ENCODE peak calls at places on chromosomes 5 and 9, in nine cellular contexts. S is sigmoid colon, H is mammary epithelial cell, J is GM12865, D is fibroblast of pulmonary artery, A is Caco-2, U is dorsolateral prefrontal cortex, F is GM23338, I is heart right ventricle. G is an unnamed sample.

GRCh38 chr5:3301316-3301715 is 294.3 kb upstream of the IRX1 start:
- DNase-seq in I (no peak), H (no peak), A (no peak), F (no peak), D (no peak), U (no peak), J (no peak), S (no peak), G (no peak)

GRCh38 chr9:125878241-125878640 is 131.1 kb downstream of the PBX3 start:
- DNase-seq in U (no peak), A (no peak), S (no peak), J (no peak), H (no peak), F (peak; percentile 28), D (peak; percentile 61), I (no peak), G (no peak)

GRCh38 chr5:68898961-68899471 is 194.8 kb upstream of the SLC30A5 start:
- DNase-seq in S (no peak), J (no peak), U (peak; percentile 31), F (peak; percentile 51), A (no peak), D (peak; percentile 65), H (peak; percentile 94), I (no peak), G (no peak)

GRCh38 chr5:174790906-174791305 is 66.5 kb downstream of the MSX2 start:
- DNase-seq in H (no peak), A (no peak), U (no peak), J (no peak), F (no peak), I (no peak), D (no peak), S (no peak), G (no peak)

GRCh38 chr9:21904776-21905175 is 89.4 kb downstream of the CDKN2A start:
- DNase-seq in F (peak; percentile 78), D (no peak), U (no peak), S (no peak), A (no peak), I (no peak), J (no peak), H (no peak), G (no peak)

GRCh38 chr5:177981296-177982071 is 14.6 kb downstream of the PROP1 start:
- DNase-seq in A (no peak), F (no peak), H (no peak), D (no peak), S (no peak), U (no peak), I (no peak), J (no peak), G (no peak)

GRCh38 chr9:110125763-110126351 is 82.1 kb downstream of the C9orf152 start:
- DNase-seq in H (no peak), A (no peak), S (no peak), F (no peak), I (no peak), J (no peak), U (no peak), D (no peak), G (no peak)

GRCh38 chr9:112325127-112325526 is 8.3 kb downstream of the PTBP3 start:
- DNase-seq in D (no peak), A (no peak), S (no peak), F (peak; percentile 74), H (no peak), U (no peak), I (no peak), J (no peak), G (no peak)

GRCh38 chr5:98308231-98308630 is 465.2 kb upstream of the RGMB start:
- DNase-seq in J (no peak), U (no peak), D (peak; percentile 23), A (no peak), I (no peak), S (no peak), F (no peak), H (no peak), G (no peak)

GRCh38 chr5:134824681-134825080 is 21.1 kb upstream of the C5orf24 start:
- DNase-seq in I (no peak), F (no peak), J (no peak), A (no peak), D (no peak), H (no peak), S (no peak), U (no peak), G (no peak)

GRCh38 chr5:19950897-19951296 is 37.1 kb downstream of the CDH18 start:
- DNase-seq in D (peak; percentile 11), U (no peak), H (no peak), A (no peak), S (no peak), F (no peak), I (no peak), J (no peak), G (no peak)

GRCh38 chr9:92406506-92406905 is 2.1 kb upstream of the OGN start:
- DNase-seq in S (peak; percentile 69), A (no peak), U (no peak), H (no peak), I (no peak), J (peak; percentile 54), F (no peak), D (peak; percentile 39), G (no peak)

GRCh38 chr5:64166201-64166959 is 737 bp downstream of the RNF180 start:
- DNase-seq in J (no peak), I (peak; percentile 18), F (peak; percentile 52), U (no peak), D (peak; percentile 7), A (no peak), H (no peak), S (peak; percentile 62), G (no peak)

GRCh38 chr5:43190755-43191603 is 1.0 kb upstream of the NIM1K start:
- DNase-seq in I (no peak), S (no peak), J (no peak), A (peak; percentile 8), F (no peak), D (peak; percentile 57), U (no peak), H (no peak), G (no peak)

GRCh38 chr9:122386316-122386872 is 15.6 kb downstream of the PTGS1 start:
- DNase-seq in H (no peak), J (no peak), D (no peak), S (peak; percentile 41), A (no peak), F (no peak), U (no peak), I (no peak), G (no peak)

GRCh38 chr9:112361602-112362001 is 18.3 kb upstream of the HSDL2 start:
- DNase-seq in F (peak; percentile 76), J (peak; percentile 64), S (no peak), U (no peak), D (peak; percentile 73), H (peak; percentile 29), A (peak; percentile 49), I (no peak), G (no peak)

GRCh38 chr5:1202798-1203185 is 1.4 kb downstream of the SLC6A19 start:
- DNase-seq in H (no peak), F (no peak), I (no peak), A (no peak), D (no peak), J (no peak), U (no peak), S (no peak), G (no peak)

DNA sequence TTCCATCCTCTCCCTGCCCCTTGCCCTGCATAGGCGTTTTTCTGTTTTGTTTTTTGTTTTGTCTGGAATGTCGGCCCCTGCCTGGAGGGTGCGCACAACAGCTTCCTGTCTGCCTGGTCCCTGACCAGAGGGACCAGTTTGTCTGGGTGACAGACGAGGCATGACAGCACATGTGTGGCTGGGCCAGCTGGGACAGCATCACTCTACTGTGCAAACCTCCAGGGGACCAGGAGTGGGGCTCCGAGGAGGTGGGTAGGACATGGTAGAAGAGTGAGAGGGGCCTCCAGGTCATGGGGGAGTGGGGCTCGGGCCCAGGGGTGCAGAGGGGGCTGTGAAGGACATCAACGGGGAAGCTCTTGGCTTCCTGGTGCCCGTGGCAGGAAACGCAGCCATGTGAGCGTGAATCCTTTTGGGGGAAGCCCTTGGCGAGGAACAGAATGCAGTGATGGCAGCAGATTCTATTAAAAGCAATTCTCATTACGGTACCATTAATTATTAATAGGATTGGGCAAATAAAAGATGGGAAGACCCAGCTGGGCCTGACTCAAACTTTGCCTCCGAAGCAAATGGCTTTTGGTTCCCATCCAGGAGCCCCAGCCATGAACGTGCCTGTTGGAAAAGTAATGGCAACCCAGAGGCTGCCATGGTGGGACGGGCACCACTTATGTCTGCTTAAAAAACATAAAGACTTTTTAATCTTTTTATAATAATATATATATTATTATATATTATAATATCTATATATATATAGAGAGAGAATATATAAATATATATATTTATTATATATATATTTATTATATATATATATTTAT is 184.4 kb upstream of the IER5L start:
- DNase-seq in U (no peak), A (peak; percentile 72), J (no peak), I (no peak), S (no peak), H (peak; percentile 27), D (no peak), F (no peak), G (no peak)
- TF ChIP-seq CTCF in U (no peak), A (peak; percentile 27), J (no peak), I (no peak), S (no peak), H (peak; percentile 41), D (no peak), F (peak; percentile 16), G (no peak)

GRCh38 chr5:172455087-172455381 is 709 bp upstream of the SH3PXD2B start:
- DNase-seq in A (no peak), U (no peak), F (peak; percentile 47), H (no peak), J (no peak), I (no peak), S (no peak), D (no peak), G (no peak)
- H3K4me3 ChIP-seq in A (peak overlapping the region; percentile 54), U (peak overlapping the region; percentile 62), F (peak overlapping the region; percentile 62), H (peak overlapping the region; percentile 51), J (no peak overlapping the region), I (peak overlapping the region; percentile 82), S (peak overlapping the region; percentile 48), D (peak overlapping the region; percentile 55), G (peak overlapping the region; percentile 61)

GRCh38 chr5:53262348-53262970 is 152.9 kb upstream of the MOCS2 start:
- DNase-seq in J (peak; percentile 10), U (no peak), A (peak; percentile 13), H (peak; percentile 60), D (peak; percentile 81), I (no peak), F (peak; percentile 44), S (no peak), G (no peak)
- TF ChIP-seq CTCF in J (peak; percentile 20), U (no peak), A (peak; percentile 43), H (peak; percentile 68), D (peak; percentile 80), I (peak; percentile 46), F (peak; percentile 85), S (no peak), G (peak; percentile 68)

DNA sequence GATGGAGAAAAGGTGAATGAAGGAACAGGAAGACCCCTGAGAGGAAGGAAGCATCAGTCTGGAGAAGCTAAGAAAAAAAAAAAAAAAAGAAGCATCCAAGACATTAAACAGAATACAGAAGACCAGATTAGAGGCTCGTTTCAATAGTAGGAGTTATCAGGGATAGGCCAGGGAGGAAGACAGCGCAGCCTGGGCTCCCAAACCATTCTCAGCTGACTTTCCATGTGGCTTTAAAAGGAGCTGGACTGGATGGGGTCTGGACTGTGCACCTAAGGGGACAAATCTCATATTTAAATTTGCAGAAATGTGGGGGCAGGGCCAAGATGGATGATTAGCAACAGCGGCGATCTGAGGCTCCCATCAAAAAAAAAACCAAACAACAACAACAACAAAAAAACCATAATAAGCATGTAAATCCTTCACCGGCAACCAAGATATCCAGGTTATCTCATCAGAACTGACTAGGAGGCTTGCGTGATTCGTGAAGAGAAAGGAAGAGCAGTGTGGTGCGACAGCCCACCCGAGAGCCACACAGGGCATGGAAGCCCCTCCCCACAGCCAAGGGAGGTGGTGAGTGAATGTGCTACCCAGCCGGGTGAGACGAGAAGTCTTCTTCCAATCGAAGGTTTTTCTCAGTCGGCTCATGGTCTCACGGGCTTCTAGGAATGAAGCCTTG is 114.9 kb upstream of the ADAMTS16 start:
- DNase-seq in D (no peak), H (no peak), I (no peak), A (no peak), S (no peak), J (no peak), F (no peak), U (no peak), G (no peak)
- H3K4me3 ChIP-seq in D (no peak overlapping the region), H (no peak overlapping the region), I (no peak overlapping the region), A (no peak overlapping the region), S (no peak overlapping the region), J (no peak overlapping the region), F (no peak overlapping the region), U (no peak overlapping the region), G (no peak overlapping the region)

G was measured in AG04449.